ENCODE peak calls at places on chromosome 2, in six cellular contexts. A is NCI-H2081, Y is non-pigmented ciliary epithelial cell, G is cerebellum, O is DND-41, K is NCI-H1092 treated with DMSO at 0.1 percent for 48 hours. M is an unnamed sample.

GRCh38 chr2:231604101-231604684 is 11.5 kb downstream of the TEX44 start:
- DNase-seq in A (peak), Y (no peak), G (no peak), O (no peak), K (peak), M (no peak)

GRCh38 chr2:220504890-220505564 is 877.6 kb downstream of the SLC4A3 start:
- DNase-seq in A (peak), Y (no peak), G (no peak), O (no peak), K (peak), M (peak)

GRCh38 chr2:105344704-105345345 is 7.5 kb downstream of the C2orf49 start:
- DNase-seq in A (peak), Y (no peak), G (peak), O (no peak), K (no peak), M (no peak)

GRCh38 chr2:37449686-37450392 is 105.4 kb downstream of the QPCT start:
- DNase-seq in A (no peak), Y (no peak), G (no peak), O (no peak), K (peak), M (no peak)

GRCh38 chr2:119659601-119660342 is 19.2 kb upstream of the TMEM177 start:
- DNase-seq in A (peak), Y (no peak), G (peak), O (peak), K (peak), M (peak)

GRCh38 chr2:198134287-198134955 is 330.0 kb downstream of the PLCL1 start:
- DNase-seq in A (no peak), Y (no peak), G (no peak), O (no peak), K (no peak), M (no peak)

GRCh38 chr2:191629001-191629453 is 48.9 kb upstream of the NABP1 start:
- DNase-seq in A (no peak), Y (no peak), G (no peak), O (no peak), K (no peak), M (no peak)

GRCh38 chr2:99389946-99390345 is 52.8 kb downstream of the EIF5B start:
- DNase-seq in A (no peak), Y (no peak), G (no peak), O (no peak), K (no peak), M (no peak)

GRCh38 chr2:106886916-106887758 is 1.2 kb upstream of the ST6GAL2 start:
- DNase-seq in A (peak), Y (no peak), G (no peak), O (no peak), K (peak), M (peak)

GRCh38 chr2:66364495-66364992 is 70.4 kb upstream of the MEIS1 start:
- DNase-seq in A (no peak), Y (peak), G (no peak), O (no peak), K (no peak), M (peak)

M was measured in AG08396.